ENCODE peak calls at places on chromosomes 11 and 22, in seven cellular contexts. A is EH, G is WTC11, I is psoas muscle, Z is COR-L47, H is NCI-H2029 treated with DMSO at 0.1 percent for 48 hours, J is neural crest cell. N is an unnamed sample.

GRCh38 chr11:92735039-92735438 is 234.4 kb upstream of the MTNR1B start:
- DNase-seq in A (no peak), G (no peak), I (no peak), Z (peak), H (no peak), J (no peak), N (no peak)

GRCh38 chr11:119317592-119318239 is 786 bp upstream of the MCAM start:
- DNase-seq in A (no peak), G (no peak), I (no peak), Z (no peak), H (no peak), J (no peak), N (no peak)

GRCh38 chr22:29148826-29149225 is 56.9 kb upstream of the EMID1 start:
- DNase-seq in A (no peak), G (no peak), I (no peak), Z (no peak), H (no peak), J (no peak), N (no peak)

GRCh38 chr22:46948411-46949144 is 186.1 kb downstream of the TBC1D22A start:
- DNase-seq in A (no peak), G (no peak), I (no peak), Z (no peak), H (no peak), J (no peak), N (no peak)

GRCh38 chr11:116649268-116649667 is 123.5 kb downstream of the BUD13 start:
- DNase-seq in A (no peak), G (no peak), I (no peak), Z (no peak), H (no peak), J (no peak), N (no peak)

GRCh38 chr11:61657566-61657965 is 22.6 kb upstream of the DAGLA start:
- DNase-seq in A (no peak), G (no peak), I (no peak), Z (peak), H (peak), J (no peak), N (no peak)

GRCh38 chr11:9176136-9176535 is 84.7 kb upstream of the SCUBE2 start:
- DNase-seq in A (peak), G (no peak), I (no peak), Z (no peak), H (no peak), J (no peak), N (no peak)

GRCh38 chr11:36583667-36584066 is 10.6 kb upstream of the IFTAP start:
- DNase-seq in A (no peak), G (no peak), I (no peak), Z (no peak), H (no peak), J (no peak), N (no peak)

GRCh38 chr11:35145249-35145648 is 6.3 kb downstream of the CD44 start:
- DNase-seq in A (peak), G (no peak), I (peak), Z (no peak), H (no peak), J (no peak), N (peak)

GRCh38 chr11:96054870-96055705 is 131.2 kb upstream of the MTMR2 start:
- DNase-seq in A (peak), G (no peak), I (no peak), Z (peak), H (no peak), J (peak), N (no peak)

GRCh38 chr11:93113824-93114223 is 84.0 kb downstream of the SLC36A4 start:
- DNase-seq in A (no peak), G (peak), I (no peak), Z (no peak), H (no peak), J (no peak), N (no peak)

GRCh38 chr11:112345708-112346107 is 85.0 kb upstream of the PLET1 start:
- DNase-seq in A (no peak), G (peak), I (no peak), Z (no peak), H (no peak), J (no peak), N (no peak)

GRCh38 chr11:10856689-10857603 is 907 bp downstream of the ZBED5 start:
- DNase-seq in A (peak), G (peak), I (peak), Z (peak), H (no peak), J (peak), N (no peak)

GRCh38 chr11:77611921-77612320 is 22.2 kb downstream of the AQP11 start:
- DNase-seq in A (no peak), G (no peak), I (no peak), Z (no peak), H (no peak), J (no peak), N (no peak)

GRCh38 chr11:6612816-6613136 is 760 bp upstream of the TAF10 start:
- DNase-seq in A (no peak), G (peak), I (no peak), Z (peak), H (no peak), J (peak), N (no peak)

GRCh38 chr11:791658-792534 is 2.0 kb upstream of the CEND1 start:
- DNase-seq in A (no peak), G (no peak), I (no peak), Z (no peak), H (no peak), J (no peak), N (no peak)

GRCh38 chr11:106218096-106218495 is 140.6 kb downstream of the AASDHPPT start:
- DNase-seq in A (no peak), G (no peak), I (no peak), Z (no peak), H (no peak), J (no peak), N (no peak)

GRCh38 chr22:23243006-23243573 is 62.8 kb downstream of the BCR start:
- DNase-seq in A (no peak), G (peak), I (no peak), Z (no peak), H (no peak), J (peak), N (no peak)

GRCh38 chr11:71336996-71337772 is 84.8 kb upstream of the SHANK2 start:
- DNase-seq in A (no peak), G (no peak), I (no peak), Z (no peak), H (no peak), J (no peak), N (no peak)

GRCh38 chr22:26634189-26634588 is 12.4 kb downstream of the CRYBA4 start:
- DNase-seq in A (no peak), G (no peak), I (no peak), Z (no peak), H (no peak), J (no peak), N (no peak)

GRCh38 chr22:36977401-36977861 is 41.8 kb downstream of the TST start:
- DNase-seq in A (peak), G (peak), I (peak), Z (peak), H (peak), J (peak), N (no peak)

GRCh38 chr11:12606597-12606996 is 67.6 kb upstream of the TEAD1 start:
- DNase-seq in A (peak), G (no peak), I (no peak), Z (no peak), H (no peak), J (no peak), N (no peak)

GRCh38 chr22:44263547-44263946 is 49.2 kb downstream of the SHISAL1 start:
- DNase-seq in A (no peak), G (peak), I (no peak), Z (no peak), H (no peak), J (no peak), N (no peak)

GRCh38 chr11:11857769-11858168 is 16.0 kb downstream of the USP47 start:
- DNase-seq in A (no peak), G (no peak), I (no peak), Z (no peak), H (peak), J (no peak), N (no peak)

GRCh38 chr22:24327827-24328226 is 57.2 kb downstream of the SPECC1L start:
- DNase-seq in A (no peak), G (no peak), I (no peak), Z (no peak), H (no peak), J (no peak), N (no peak)